ENCODE peak calls at places on chromosome 9, in ten cellular contexts. One of them, this sample, is unnamed.

GRCh38 chr9:124242331-124243194 is 15.2 kb upstream of the NEK6 start:
- DNase-seq in upper lobe of left lung: no peak
- DNase-seq in adrenal gland: no peak
- DNase-seq in tibial nerve: no peak
- DNase-seq in A549: no peak
- DNase-seq in heart left ventricle: peak
- DNase-seq in right lobe of liver: no peak
- DNase-seq in spleen: no peak
- DNase-seq in uterus: no peak
- DNase-seq in breast epithelium: peak
- DNase-seq in this sample: peak

GRCh38 chr9:109213300-109214121 is 46.5 kb upstream of the FRRS1L start:
- DNase-seq in adrenal gland: peak
- DNase-seq in breast epithelium: no peak
- DNase-seq in spleen: no peak
- DNase-seq in heart left ventricle: peak
- DNase-seq in uterus: no peak
- DNase-seq in right lobe of liver: no peak
- DNase-seq in upper lobe of left lung: no peak
- DNase-seq in A549: no peak
- DNase-seq in tibial nerve: no peak
- DNase-seq in this sample: no peak

GRCh38 chr9:134629061-134629585 is 12.5 kb upstream of the COL5A1 start:
- DNase-seq in spleen: peak
- DNase-seq in uterus: peak
- DNase-seq in upper lobe of left lung: peak
- DNase-seq in tibial nerve: no peak
- DNase-seq in right lobe of liver: peak
- DNase-seq in A549: no peak
- DNase-seq in heart left ventricle: no peak
- DNase-seq in breast epithelium: peak
- DNase-seq in adrenal gland: peak
- DNase-seq in this sample: no peak

GRCh38 chr9:20404192-20404813 is 218.0 kb downstream of the MLLT3 start:
- DNase-seq in breast epithelium: no peak
- DNase-seq in spleen: no peak
- DNase-seq in heart left ventricle: no peak
- DNase-seq in right lobe of liver: no peak
- DNase-seq in upper lobe of left lung: no peak
- DNase-seq in A549: no peak
- DNase-seq in tibial nerve: no peak
- DNase-seq in adrenal gland: no peak
- DNase-seq in uterus: no peak
- DNase-seq in this sample: no peak

GRCh38 chr9:91310037-91310436 is 51.7 kb downstream of the AUH start:
- DNase-seq in right lobe of liver: no peak
- DNase-seq in heart left ventricle: no peak
- DNase-seq in adrenal gland: no peak
- DNase-seq in breast epithelium: no peak
- DNase-seq in upper lobe of left lung: no peak
- DNase-seq in spleen: no peak
- DNase-seq in A549: no peak
- DNase-seq in tibial nerve: no peak
- DNase-seq in uterus: no peak
- DNase-seq in this sample: no peak

GRCh38 chr9:130770679-130771442 is 64.2 kb upstream of the ABL1 start:
- DNase-seq in heart left ventricle: no peak
- DNase-seq in spleen: no peak
- DNase-seq in breast epithelium: no peak
- DNase-seq in A549: peak
- DNase-seq in tibial nerve: no peak
- DNase-seq in adrenal gland: no peak
- DNase-seq in uterus: no peak
- DNase-seq in right lobe of liver: no peak
- DNase-seq in upper lobe of left lung: no peak
- DNase-seq in this sample: no peak

GRCh38 chr9:131801811-131802210 is 61.9 kb upstream of the RAPGEF1 start:
- DNase-seq in tibial nerve: no peak
- DNase-seq in breast epithelium: no peak
- DNase-seq in right lobe of liver: no peak
- DNase-seq in heart left ventricle: no peak
- DNase-seq in adrenal gland: no peak
- DNase-seq in A549: no peak
- DNase-seq in uterus: no peak
- DNase-seq in spleen: no peak
- DNase-seq in upper lobe of left lung: no peak
- DNase-seq in this sample: no peak

GRCh38 chr9:26786571-26786970 is 106.0 kb downstream of the CAAP1 start:
- DNase-seq in upper lobe of left lung: no peak
- DNase-seq in breast epithelium: no peak
- DNase-seq in tibial nerve: no peak
- DNase-seq in uterus: no peak
- DNase-seq in A549: no peak
- DNase-seq in heart left ventricle: no peak
- DNase-seq in adrenal gland: no peak
- DNase-seq in spleen: no peak
- DNase-seq in right lobe of liver: no peak
- DNase-seq in this sample: no peak

GRCh38 chr9:3434594-3434993 is 91.2 kb downstream of the RFX3 start:
- DNase-seq in heart left ventricle: no peak
- DNase-seq in A549: peak
- DNase-seq in adrenal gland: no peak
- DNase-seq in tibial nerve: no peak
- DNase-seq in breast epithelium: no peak
- DNase-seq in upper lobe of left lung: no peak
- DNase-seq in right lobe of liver: no peak
- DNase-seq in uterus: no peak
- DNase-seq in spleen: no peak
- DNase-seq in this sample: no peak

GRCh38 chr9:134976403-134976802 is 58.7 kb upstream of the FCN1 start:
- DNase-seq in tibial nerve: no peak
- DNase-seq in A549: no peak
- DNase-seq in uterus: no peak
- DNase-seq in breast epithelium: no peak
- DNase-seq in adrenal gland: no peak
- DNase-seq in spleen: no peak
- DNase-seq in heart left ventricle: no peak
- DNase-seq in upper lobe of left lung: no peak
- DNase-seq in right lobe of liver: no peak
- DNase-seq in this sample: no peak

GRCh38 chr9:76662476-76663281 is 101.6 kb upstream of the PCA3 start:
- DNase-seq in breast epithelium: no peak
- DNase-seq in right lobe of liver: no peak
- DNase-seq in adrenal gland: no peak
- DNase-seq in upper lobe of left lung: no peak
- DNase-seq in A549: no peak
- DNase-seq in tibial nerve: no peak
- DNase-seq in heart left ventricle: no peak
- DNase-seq in spleen: no peak
- DNase-seq in uterus: no peak
- DNase-seq in this sample: no peak

GRCh38 chr9:125066839-125067619 is 76.3 kb downstream of the SCAI start:
- DNase-seq in spleen: no peak
- DNase-seq in tibial nerve: peak
- DNase-seq in A549: no peak
- DNase-seq in breast epithelium: no peak
- DNase-seq in adrenal gland: no peak
- DNase-seq in upper lobe of left lung: no peak
- DNase-seq in uterus: no peak
- DNase-seq in right lobe of liver: no peak
- DNase-seq in heart left ventricle: no peak
- DNase-seq in this sample: no peak

GRCh38 chr9:21852751-21853150 is 50.3 kb downstream of the MTAP start:
- DNase-seq in breast epithelium: no peak
- DNase-seq in uterus: no peak
- DNase-seq in heart left ventricle: no peak
- DNase-seq in upper lobe of left lung: no peak
- DNase-seq in right lobe of liver: no peak
- DNase-seq in tibial nerve: no peak
- DNase-seq in spleen: no peak
- DNase-seq in A549: no peak
- DNase-seq in adrenal gland: no peak
- DNase-seq in this sample: no peak

DNA sequence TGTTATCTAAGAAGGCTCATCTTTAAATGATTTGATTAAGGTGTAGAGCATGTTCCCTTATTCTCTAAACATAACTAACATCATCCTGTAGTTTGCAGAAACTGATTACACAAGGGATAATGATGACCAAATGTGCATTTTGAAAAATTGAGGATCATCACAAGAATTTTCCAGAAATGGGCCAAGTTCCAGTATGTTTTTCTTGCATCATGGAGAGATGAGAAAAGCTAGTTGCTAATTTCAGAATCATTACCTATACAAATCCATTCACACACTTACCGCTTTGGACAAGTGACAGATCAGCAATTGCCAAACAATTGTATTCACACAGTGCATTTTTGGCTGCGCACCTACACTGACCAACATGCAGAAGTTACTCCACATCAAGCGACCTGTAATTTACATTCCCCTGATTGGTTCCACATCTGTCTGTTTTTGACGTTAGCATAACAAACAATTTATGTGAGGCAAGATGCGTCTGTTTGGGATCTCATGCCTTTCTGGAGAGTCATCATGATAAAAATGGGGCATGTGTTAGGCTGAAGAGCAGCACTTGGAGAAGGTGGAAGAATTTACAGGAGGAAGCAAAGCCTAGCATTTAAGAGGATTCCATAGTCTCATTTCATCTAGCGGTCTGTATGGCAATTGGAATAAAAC is 2.8 kb upstream of the BNC2 start:
- DNase-seq in spleen: no peak
- DNase-seq in A549: peak
- DNase-seq in breast epithelium: no peak
- DNase-seq in adrenal gland: no peak
- DNase-seq in upper lobe of left lung: no peak
- DNase-seq in uterus: no peak
- DNase-seq in tibial nerve: no peak
- DNase-seq in right lobe of liver: no peak
- DNase-seq in heart left ventricle: no peak
- DNase-seq in this sample: no peak
- H3K4me3 ChIP-seq in spleen: no peak
- H3K4me3 ChIP-seq in A549: no peak
- H3K4me3 ChIP-seq in breast epithelium: no peak
- H3K4me3 ChIP-seq in adrenal gland: no peak
- H3K4me3 ChIP-seq in upper lobe of left lung: no peak
- H3K4me3 ChIP-seq in uterus: no peak
- H3K4me3 ChIP-seq in tibial nerve: no peak
- H3K4me3 ChIP-seq in right lobe of liver: no peak
- H3K4me3 ChIP-seq in heart left ventricle: no peak
- H3K4me3 ChIP-seq in this sample: no peak

DNA sequence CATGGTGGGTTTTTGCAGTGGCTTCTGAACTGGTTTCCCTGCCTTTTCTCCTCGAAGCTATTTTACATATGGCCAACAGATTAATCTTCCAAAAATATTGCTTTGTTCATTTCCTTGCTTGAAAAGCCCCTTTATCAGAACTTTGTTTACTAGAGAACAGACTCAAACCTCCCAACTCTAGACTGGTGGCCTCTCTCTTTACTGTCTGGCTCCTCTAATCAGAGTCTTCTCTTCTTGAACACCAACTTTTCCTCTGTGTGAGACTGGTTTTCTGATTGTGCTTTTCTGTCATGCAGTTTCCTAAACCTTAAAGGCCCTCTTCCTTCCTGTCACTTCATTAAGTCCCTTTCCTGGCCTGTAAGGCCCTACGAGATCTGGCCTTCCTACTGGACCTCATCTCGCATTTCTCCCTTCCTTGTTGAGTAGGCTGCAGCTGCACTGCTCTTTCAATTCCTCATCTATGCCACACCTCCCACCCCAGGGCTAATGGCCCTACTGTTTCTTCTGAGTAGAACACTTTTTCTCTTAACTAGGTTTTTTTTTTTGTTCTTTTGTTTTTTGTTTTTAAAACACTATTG is 5.7 kb downstream of the C9orf43 start:
- DNase-seq in adrenal gland: no peak
- DNase-seq in spleen: no peak
- DNase-seq in right lobe of liver: no peak
- DNase-seq in breast epithelium: no peak
- DNase-seq in uterus: no peak
- DNase-seq in A549: no peak
- DNase-seq in tibial nerve: no peak
- DNase-seq in heart left ventricle: no peak
- DNase-seq in upper lobe of left lung: no peak
- DNase-seq in this sample: peak
- TF ChIP-seq POLR2A in adrenal gland: no peak
- TF ChIP-seq POLR2A in spleen: no peak
- TF ChIP-seq POLR2A in right lobe of liver: no peak
- TF ChIP-seq POLR2A in breast epithelium: no peak
- TF ChIP-seq POLR2A in uterus: no peak
- TF ChIP-seq POLR2A in A549: no peak
- TF ChIP-seq POLR2A in tibial nerve: no peak
- TF ChIP-seq POLR2A in heart left ventricle: no peak
- TF ChIP-seq POLR2A in upper lobe of left lung: no peak
- TF ChIP-seq POLR2A in this sample: no peak

DNA sequence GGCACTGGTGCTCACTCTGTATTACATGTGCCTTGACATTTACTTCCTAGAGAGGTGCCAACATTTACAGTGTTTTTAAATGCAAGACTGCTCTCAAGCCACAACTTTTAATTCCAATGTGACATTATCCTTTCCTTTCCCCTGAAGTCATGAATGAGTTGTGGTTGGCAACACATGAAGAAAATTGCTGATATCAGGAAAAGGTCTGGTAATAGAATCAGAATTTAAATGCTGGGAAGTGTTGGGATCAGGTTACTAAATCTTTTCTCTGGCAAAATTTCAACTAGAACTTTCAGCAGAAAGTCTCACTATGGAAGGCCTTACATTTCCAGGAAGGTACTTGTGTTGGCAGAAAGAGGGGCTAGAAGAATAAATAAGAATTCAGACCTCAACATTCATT is 10.6 kb upstream of the SLC44A1 start:
- DNase-seq in right lobe of liver: no peak
- DNase-seq in breast epithelium: no peak
- DNase-seq in uterus: no peak
- DNase-seq in tibial nerve: no peak
- DNase-seq in A549: no peak
- DNase-seq in adrenal gland: no peak
- DNase-seq in heart left ventricle: no peak
- DNase-seq in upper lobe of left lung: no peak
- DNase-seq in spleen: no peak
- DNase-seq in this sample: no peak
- TF ChIP-seq CTCF in right lobe of liver: no peak
- TF ChIP-seq CTCF in breast epithelium: no peak
- TF ChIP-seq CTCF in uterus: no peak
- TF ChIP-seq CTCF in tibial nerve: no peak
- TF ChIP-seq CTCF in A549: no peak
- TF ChIP-seq CTCF in adrenal gland: no peak
- TF ChIP-seq CTCF in heart left ventricle: no peak
- TF ChIP-seq CTCF in upper lobe of left lung: no peak
- TF ChIP-seq CTCF in spleen: no peak
- TF ChIP-seq CTCF in this sample: no peak

DNA sequence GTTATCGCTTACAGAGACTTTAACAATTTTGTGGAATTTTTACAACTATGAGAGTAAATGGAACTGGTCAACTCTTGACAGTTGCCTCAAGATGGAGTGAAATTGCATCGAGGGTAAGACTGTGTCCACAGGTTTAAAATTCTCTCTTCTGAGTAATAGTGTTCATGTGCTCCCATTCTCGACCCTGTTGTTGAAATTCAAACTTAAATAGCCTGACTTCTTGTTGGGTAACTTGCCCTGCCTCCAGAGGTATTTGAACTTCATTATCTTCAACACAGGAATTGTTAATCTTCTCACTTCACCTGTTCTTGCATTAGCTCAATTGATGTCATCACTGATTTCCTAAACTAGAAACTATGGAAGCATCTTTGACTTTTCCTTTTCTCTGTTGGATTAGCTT is 77.5 kb downstream of the PIP5K1B start:
- DNase-seq in tibial nerve: no peak
- DNase-seq in breast epithelium: no peak
- DNase-seq in spleen: no peak
- DNase-seq in heart left ventricle: no peak
- DNase-seq in A549: no peak
- DNase-seq in upper lobe of left lung: no peak
- DNase-seq in uterus: no peak
- DNase-seq in right lobe of liver: no peak
- DNase-seq in adrenal gland: no peak
- DNase-seq in this sample: no peak
- H3K4me3 ChIP-seq in tibial nerve: no peak
- H3K4me3 ChIP-seq in breast epithelium: peak
- H3K4me3 ChIP-seq in spleen: no peak
- H3K4me3 ChIP-seq in heart left ventricle: peak
- H3K4me3 ChIP-seq in A549: no peak
- H3K4me3 ChIP-seq in upper lobe of left lung: no peak
- H3K4me3 ChIP-seq in uterus: no peak
- H3K4me3 ChIP-seq in right lobe of liver: no peak
- H3K4me3 ChIP-seq in adrenal gland: no peak
- H3K4me3 ChIP-seq in this sample: no peak

This sample was measured in body of pancreas.